ENCODE peak calls at places on chromosome 22, in nine cellular contexts. One of them, this sample, is unnamed.

GRCh38 chr22:31618057-31618456 is 44.0 kb downstream of the PISD start:
- DNase-seq in HT-29: no peak
- DNase-seq in CD4-positive, alpha-beta memory T cell: no peak
- DNase-seq in neural progenitor cell: no peak
- DNase-seq in AG20443: no peak
- DNase-seq in glomerular endothelial cell: no peak
- DNase-seq in NCI-H187: peak
- DNase-seq in effector memory CD8-positive, alpha-beta T cell: no peak
- DNase-seq in stimulated activated naive CD8-positive, alpha-beta T cell treated with anti-CD3 and anti-CD28 coated beads, Interleukin-15, amount 100 ng/mL, for 72 hours: no peak
- DNase-seq in this sample: no peak

GRCh38 chr22:26362471-26362870 is 66.6 kb upstream of the ASPHD2 start:
- DNase-seq in HT-29: no peak
- DNase-seq in CD4-positive, alpha-beta memory T cell: no peak
- DNase-seq in neural progenitor cell: no peak
- DNase-seq in AG20443: peak
- DNase-seq in glomerular endothelial cell: no peak
- DNase-seq in NCI-H187: no peak
- DNase-seq in effector memory CD8-positive, alpha-beta T cell: no peak
- DNase-seq in stimulated activated naive CD8-positive, alpha-beta T cell treated with anti-CD3 and anti-CD28 coated beads, Interleukin-15, amount 100 ng/mL, for 72 hours: no peak
- DNase-seq in this sample: no peak

GRCh38 chr22:25402160-25402500 is 162.3 kb upstream of the GRK3 start:
- DNase-seq in HT-29: no peak
- DNase-seq in CD4-positive, alpha-beta memory T cell: no peak
- DNase-seq in neural progenitor cell: no peak
- DNase-seq in AG20443: peak
- DNase-seq in glomerular endothelial cell: no peak
- DNase-seq in NCI-H187: no peak
- DNase-seq in effector memory CD8-positive, alpha-beta T cell: no peak
- DNase-seq in stimulated activated naive CD8-positive, alpha-beta T cell treated with anti-CD3 and anti-CD28 coated beads, Interleukin-15, amount 100 ng/mL, for 72 hours: no peak
- DNase-seq in this sample: no peak

GRCh38 chr22:24843048-24843447 is 37.0 kb downstream of the SGSM1 start:
- DNase-seq in HT-29: no peak
- DNase-seq in CD4-positive, alpha-beta memory T cell: no peak
- DNase-seq in neural progenitor cell: peak
- DNase-seq in AG20443: no peak
- DNase-seq in glomerular endothelial cell: no peak
- DNase-seq in NCI-H187: no peak
- DNase-seq in effector memory CD8-positive, alpha-beta T cell: no peak
- DNase-seq in stimulated activated naive CD8-positive, alpha-beta T cell treated with anti-CD3 and anti-CD28 coated beads, Interleukin-15, amount 100 ng/mL, for 72 hours: no peak
- DNase-seq in this sample: no peak

GRCh38 chr22:49100316-49100715 is 727.4 kb downstream of the BRD1 start:
- DNase-seq in HT-29: no peak
- DNase-seq in CD4-positive, alpha-beta memory T cell: no peak
- DNase-seq in neural progenitor cell: no peak
- DNase-seq in AG20443: no peak
- DNase-seq in glomerular endothelial cell: no peak
- DNase-seq in NCI-H187: no peak
- DNase-seq in effector memory CD8-positive, alpha-beta T cell: no peak
- DNase-seq in stimulated activated naive CD8-positive, alpha-beta T cell treated with anti-CD3 and anti-CD28 coated beads, Interleukin-15, amount 100 ng/mL, for 72 hours: no peak
- DNase-seq in this sample: no peak

GRCh38 chr22:22520667-22521602 is 865 bp upstream of the ZNF280A start:
- DNase-seq in HT-29: no peak
- DNase-seq in CD4-positive, alpha-beta memory T cell: no peak
- DNase-seq in neural progenitor cell: peak
- DNase-seq in AG20443: no peak
- DNase-seq in glomerular endothelial cell: no peak
- DNase-seq in NCI-H187: no peak
- DNase-seq in effector memory CD8-positive, alpha-beta T cell: no peak
- DNase-seq in stimulated activated naive CD8-positive, alpha-beta T cell treated with anti-CD3 and anti-CD28 coated beads, Interleukin-15, amount 100 ng/mL, for 72 hours: no peak
- DNase-seq in this sample: no peak

GRCh38 chr22:46501701-46502100 is 35.7 kb downstream of the CELSR1 start:
- DNase-seq in HT-29: no peak
- DNase-seq in CD4-positive, alpha-beta memory T cell: no peak
- DNase-seq in neural progenitor cell: no peak
- DNase-seq in AG20443: peak
- DNase-seq in glomerular endothelial cell: no peak
- DNase-seq in NCI-H187: no peak
- DNase-seq in effector memory CD8-positive, alpha-beta T cell: no peak
- DNase-seq in stimulated activated naive CD8-positive, alpha-beta T cell treated with anti-CD3 and anti-CD28 coated beads, Interleukin-15, amount 100 ng/mL, for 72 hours: no peak
- DNase-seq in this sample: no peak

GRCh38 chr22:20514658-20515406 is 7.4 kb downstream of the MED15 start:
- DNase-seq in HT-29: no peak
- DNase-seq in CD4-positive, alpha-beta memory T cell: no peak
- DNase-seq in neural progenitor cell: no peak
- DNase-seq in AG20443: peak
- DNase-seq in glomerular endothelial cell: no peak
- DNase-seq in NCI-H187: no peak
- DNase-seq in effector memory CD8-positive, alpha-beta T cell: no peak
- DNase-seq in stimulated activated naive CD8-positive, alpha-beta T cell treated with anti-CD3 and anti-CD28 coated beads, Interleukin-15, amount 100 ng/mL, for 72 hours: no peak
- DNase-seq in this sample: no peak

GRCh38 chr22:30435674-30436126 is 10.1 kb downstream of the MTFP1 start:
- DNase-seq in HT-29: no peak
- DNase-seq in CD4-positive, alpha-beta memory T cell: peak
- DNase-seq in neural progenitor cell: no peak
- DNase-seq in AG20443: no peak
- DNase-seq in glomerular endothelial cell: no peak
- DNase-seq in NCI-H187: no peak
- DNase-seq in effector memory CD8-positive, alpha-beta T cell: peak
- DNase-seq in stimulated activated naive CD8-positive, alpha-beta T cell treated with anti-CD3 and anti-CD28 coated beads, Interleukin-15, amount 100 ng/mL, for 72 hours: peak
- DNase-seq in this sample: peak

GRCh38 chr22:19862616-19863246 is 8.1 kb upstream of the GNB1L start:
- DNase-seq in HT-29: no peak
- DNase-seq in CD4-positive, alpha-beta memory T cell: no peak
- DNase-seq in neural progenitor cell: no peak
- DNase-seq in AG20443: no peak
- DNase-seq in glomerular endothelial cell: no peak
- DNase-seq in NCI-H187: no peak
- DNase-seq in effector memory CD8-positive, alpha-beta T cell: no peak
- DNase-seq in stimulated activated naive CD8-positive, alpha-beta T cell treated with anti-CD3 and anti-CD28 coated beads, Interleukin-15, amount 100 ng/mL, for 72 hours: no peak
- DNase-seq in this sample: no peak

GRCh38 chr22:37244922-37245722 is 1.1 kb upstream of the RAC2 start:
- DNase-seq in HT-29: no peak
- DNase-seq in CD4-positive, alpha-beta memory T cell: no peak
- DNase-seq in neural progenitor cell: no peak
- DNase-seq in AG20443: no peak
- DNase-seq in glomerular endothelial cell: no peak
- DNase-seq in NCI-H187: no peak
- DNase-seq in effector memory CD8-positive, alpha-beta T cell: no peak
- DNase-seq in stimulated activated naive CD8-positive, alpha-beta T cell treated with anti-CD3 and anti-CD28 coated beads, Interleukin-15, amount 100 ng/mL, for 72 hours: no peak
- DNase-seq in this sample: no peak

GRCh38 chr22:24146190-24146616 is 35.1 kb upstream of the SUSD2 start:
- DNase-seq in HT-29: peak
- DNase-seq in CD4-positive, alpha-beta memory T cell: no peak
- DNase-seq in neural progenitor cell: peak
- DNase-seq in AG20443: peak
- DNase-seq in glomerular endothelial cell: no peak
- DNase-seq in NCI-H187: no peak
- DNase-seq in effector memory CD8-positive, alpha-beta T cell: no peak
- DNase-seq in stimulated activated naive CD8-positive, alpha-beta T cell treated with anti-CD3 and anti-CD28 coated beads, Interleukin-15, amount 100 ng/mL, for 72 hours: no peak
- DNase-seq in this sample: peak